ENCODE peak calls at places on chromosomes 12 and 14, in six cellular contexts. X, S, Z, U, I and O are unnamed samples.

GRCh38 chr14:104879201-104879982 is 14.3 kb downstream of the CEP170B start:
- DNase-seq in X (no peak), S (no peak), Z (no peak), U (no peak), I (no peak), O (no peak)

GRCh38 chr12:51942501-51943000 is 8.9 kb upstream of the ACVR1B start:
- DNase-seq in X (no peak), S (no peak), Z (no peak), U (no peak), I (no peak), O (no peak)

GRCh38 chr12:40032433-40033259 is 73.2 kb downstream of the SLC2A13 start:
- DNase-seq in X (no peak), S (no peak), Z (no peak), U (no peak), I (no peak), O (no peak)

GRCh38 chr12:114400925-114401324 is 5.0 kb downstream of the TBX5 start:
- DNase-seq in X (peak), S (peak), Z (no peak), U (no peak), I (no peak), O (no peak)

GRCh38 chr12:2675776-2676175 is 119.0 kb upstream of the FKBP4 start:
- DNase-seq in X (no peak), S (no peak), Z (no peak), U (no peak), I (no peak), O (no peak)

GRCh38 chr12:42802688-42803279 is 213.2 kb upstream of the PRICKLE1 start:
- DNase-seq in X (peak), S (no peak), Z (no peak), U (no peak), I (no peak), O (no peak)

GRCh38 chr12:52821826-52822660 is 8.1 kb upstream of the KRT4 start:
- DNase-seq in X (no peak), S (no peak), Z (no peak), U (no peak), I (no peak), O (no peak)

GRCh38 chr12:17134315-17134714 is 528.4 kb upstream of the LMO3 start:
- DNase-seq in X (no peak), S (no peak), Z (no peak), U (no peak), I (no peak), O (no peak)

GRCh38 chr12:50215033-50215432 is 47.9 kb upstream of the CERS5 start:
- DNase-seq in X (peak), S (no peak), Z (no peak), U (no peak), I (no peak), O (no peak)

GRCh38 chr12:67211029-67211428 is 58.1 kb upstream of the CAND1 start:
- DNase-seq in X (no peak), S (no peak), Z (no peak), U (no peak), I (no peak), O (no peak)

GRCh38 chr12:14284189-14284722 is 81.2 kb upstream of the ATF7IP start:
- DNase-seq in X (no peak), S (peak), Z (no peak), U (no peak), I (no peak), O (no peak)

GRCh38 chr14:101410126-101410525 is 151.2 kb upstream of the DIO3 start:
- DNase-seq in X (no peak), S (no peak), Z (no peak), U (no peak), I (no peak), O (no peak)

GRCh38 chr12:53231859-53232640 is at the start of gene RARG:
- DNase-seq in X (peak), S (no peak), Z (peak), U (no peak), I (no peak), O (peak)

GRCh38 chr12:85580562-85581168 is 255.5 kb downstream of the RASSF9 start:
- DNase-seq in X (peak), S (no peak), Z (no peak), U (no peak), I (no peak), O (no peak)

GRCh38 chr14:39558525-39558924 is 126.3 kb upstream of the FBXO33 start:
- DNase-seq in X (peak), S (no peak), Z (no peak), U (no peak), I (no peak), O (no peak)

GRCh38 chr12:78645956-78646355 is 218.6 kb upstream of the SYT1 start:
- DNase-seq in X (peak), S (no peak), Z (peak), U (no peak), I (no peak), O (no peak)

GRCh38 chr14:75881986-75882385 is 99.8 kb downstream of the TGFB3 start:
- DNase-seq in X (no peak), S (no peak), Z (no peak), U (no peak), I (no peak), O (no peak)